ENCODE peak calls at places on chromosomes 1 and 21, in four cellular contexts. H is GF-D8; L is activated CD4-positive, alpha-beta T cell treated with anti-CD3 and anti-CD28 coated beads for 48 hours; X is activated naive CD4-positive, alpha-beta T cell. J is an unnamed sample.

GRCh38 chr1:160993544-160993943 is 27.4 kb downstream of the F11R start:
- DNase-seq in H (peak), L (no peak), X (no peak), J (no peak)

GRCh38 chr21:42513985-42514882 is 582 bp downstream of the SLC37A1 start:
- DNase-seq in H (no peak), L (peak), X (peak), J (peak)

GRCh38 chr21:43748622-43749021 is 27.5 kb downstream of the CSTB start:
- DNase-seq in H (no peak), L (no peak), X (no peak), J (no peak)

GRCh38 chr1:67431156-67431765 is 1.1 kb upstream of the SERBP1 start:
- DNase-seq in H (no peak), L (no peak), X (no peak), J (no peak)

GRCh38 chr1:108750476-108751191 is 4.2 kb downstream of the STXBP3 start:
- DNase-seq in H (no peak), L (no peak), X (no peak), J (no peak)

GRCh38 chr1:36988741-36989193 is 45.5 kb downstream of the GRIK3 start:
- DNase-seq in H (no peak), L (no peak), X (no peak), J (no peak)

GRCh38 chr1:1290238-1290731 is 10.0 kb downstream of the SCNN1D start:
- DNase-seq in H (no peak), L (peak), X (peak), J (peak)

GRCh38 chr1:202861420-202862121 is 27.4 kb downstream of the RABIF start:
- DNase-seq in H (peak), L (peak), X (no peak), J (no peak)

GRCh38 chr1:201217146-201217545 is 26.5 kb downstream of the IGFN1 start:
- DNase-seq in H (no peak), L (no peak), X (no peak), J (no peak)

GRCh38 chr1:169288011-169288414 is 79.6 kb downstream of the NME7 start:
- DNase-seq in H (no peak), L (no peak), X (no peak), J (no peak)

GRCh38 chr1:246631426-246631825 is 65.2 kb downstream of the CNST start:
- DNase-seq in H (no peak), L (no peak), X (no peak), J (no peak)

GRCh38 chr1:207844374-207844773 is 66.6 kb downstream of the CD34 start:
- DNase-seq in H (peak), L (no peak), X (no peak), J (no peak)

GRCh38 chr1:160365325-160365724 is 1.5 kb upstream of the NHLH1 start:
- DNase-seq in H (no peak), L (no peak), X (no peak), J (no peak)

GRCh38 chr1:33460947-33461629 is 11.4 kb upstream of the ZSCAN20 start:
- DNase-seq in H (no peak), L (no peak), X (no peak), J (no peak)

GRCh38 chr1:160022330-160023310 is 9.2 kb downstream of the PIGM start:
- DNase-seq in H (no peak), L (no peak), X (no peak), J (no peak)

GRCh38 chr1:50981741-50982140 is 11.7 kb downstream of the CDKN2C start:
- DNase-seq in H (no peak), L (no peak), X (no peak), J (no peak)

GRCh38 chr1:27233677-27234053 is 767 bp upstream of the WDTC1 start:
- DNase-seq in H (no peak), L (peak), X (no peak), J (no peak)

GRCh38 chr1:66351913-66352312 is 182.0 kb upstream of the SGIP1 start:
- DNase-seq in H (no peak), L (no peak), X (no peak), J (peak)

GRCh38 chr1:27356628-27357280 is 10.0 kb downstream of the MAP3K6 start:
- DNase-seq in H (no peak), L (peak), X (no peak), J (peak)

GRCh38 chr1:24566266-24566867 is 10.5 kb downstream of the NCMAP start:
- DNase-seq in H (no peak), L (no peak), X (no peak), J (no peak)

GRCh38 chr1:30444404-30444803 is 279.0 kb downstream of the MATN1 start:
- DNase-seq in H (no peak), L (no peak), X (no peak), J (no peak)

GRCh38 chr21:27813750-27814149 is 846.9 kb upstream of the ADAMTS5 start:
- DNase-seq in H (no peak), L (no peak), X (no peak), J (no peak)

GRCh38 chr1:15016526-15016925 is 137.0 kb upstream of the TMEM51 start:
- DNase-seq in H (peak), L (no peak), X (no peak), J (no peak)

GRCh38 chr1:53104289-53104913 is 38.0 kb downstream of the SLC1A7 start:
- DNase-seq in H (no peak), L (no peak), X (no peak), J (no peak)

GRCh38 chr1:86833461-86834215 is 80.3 kb downstream of the SELENOF start:
- DNase-seq in H (peak), L (peak), X (no peak), J (peak)

GRCh38 chr21:33685613-33686197 is 43.4 kb downstream of the ITSN1 start:
- DNase-seq in H (no peak), L (no peak), X (no peak), J (no peak)

GRCh38 chr1:184030433-184031126 is 6.9 kb downstream of the COLGALT2 start:
- DNase-seq in H (no peak), L (no peak), X (no peak), J (no peak)

GRCh38 chr1:79899914-79900313 is 893.4 kb upstream of the ADGRL4 start:
- DNase-seq in H (no peak), L (no peak), X (no peak), J (no peak)